ENCODE peak calls at places on chromosomes 4 and X, in eight cellular contexts. One of them, this sample, is unnamed.

GRCh38 chrX:104310084-104310483 is 55.4 kb upstream of the ESX1 start:
- DNase-seq in CD4-positive, alpha-beta memory T cell: no peak
- DNase-seq in psoas muscle: no peak
- DNase-seq in colonic mucosa: no peak
- DNase-seq in heart right ventricle: no peak
- DNase-seq in neural progenitor cell: no peak
- DNase-seq in lung: no peak
- DNase-seq in A549: no peak
- DNase-seq in this sample: peak

GRCh38 chr4:126495163-126495752 is 1137.5 kb upstream of the INTU start:
- DNase-seq in heart right ventricle: no peak
- DNase-seq in psoas muscle: no peak
- DNase-seq in CD4-positive, alpha-beta memory T cell: no peak
- DNase-seq in colonic mucosa: no peak
- DNase-seq in A549: no peak
- DNase-seq in neural progenitor cell: no peak
- DNase-seq in lung: no peak
- DNase-seq in this sample: no peak

GRCh38 chrX:40326186-40326965 is 228.6 kb upstream of the BCOR start:
- DNase-seq in CD4-positive, alpha-beta memory T cell: no peak
- DNase-seq in heart right ventricle: no peak
- DNase-seq in lung: no peak
- DNase-seq in colonic mucosa: no peak
- DNase-seq in psoas muscle: no peak
- DNase-seq in A549: no peak
- DNase-seq in neural progenitor cell: no peak
- DNase-seq in this sample: no peak

GRCh38 chr4:10866691-10867090 is 182.1 kb upstream of the CLNK start:
- DNase-seq in heart right ventricle: no peak
- DNase-seq in CD4-positive, alpha-beta memory T cell: no peak
- DNase-seq in lung: no peak
- DNase-seq in neural progenitor cell: no peak
- DNase-seq in A549: no peak
- DNase-seq in colonic mucosa: no peak
- DNase-seq in psoas muscle: no peak
- DNase-seq in this sample: no peak

GRCh38 chr4:22179124-22179874 is 230.7 kb upstream of the KCNIP4 start:
- DNase-seq in colonic mucosa: no peak
- DNase-seq in A549: no peak
- DNase-seq in heart right ventricle: no peak
- DNase-seq in lung: no peak
- DNase-seq in CD4-positive, alpha-beta memory T cell: no peak
- DNase-seq in neural progenitor cell: no peak
- DNase-seq in psoas muscle: no peak
- DNase-seq in this sample: no peak

GRCh38 chr4:8214091-8214490 is 15.0 kb downstream of the SH3TC1 start:
- DNase-seq in CD4-positive, alpha-beta memory T cell: no peak
- DNase-seq in heart right ventricle: no peak
- DNase-seq in neural progenitor cell: no peak
- DNase-seq in A549: no peak
- DNase-seq in psoas muscle: no peak
- DNase-seq in colonic mucosa: no peak
- DNase-seq in lung: no peak
- DNase-seq in this sample: no peak

GRCh38 chrX:136847874-136848273 is 32.7 kb downstream of the RBMX start:
- DNase-seq in colonic mucosa: no peak
- DNase-seq in neural progenitor cell: no peak
- DNase-seq in CD4-positive, alpha-beta memory T cell: no peak
- DNase-seq in A549: no peak
- DNase-seq in lung: no peak
- DNase-seq in psoas muscle: no peak
- DNase-seq in heart right ventricle: no peak
- DNase-seq in this sample: no peak

GRCh38 chrX:117969782-117970181 is 146.8 kb downstream of the KLHL13 start:
- DNase-seq in heart right ventricle: no peak
- DNase-seq in A549: no peak
- DNase-seq in lung: no peak
- DNase-seq in psoas muscle: no peak
- DNase-seq in colonic mucosa: no peak
- DNase-seq in CD4-positive, alpha-beta memory T cell: no peak
- DNase-seq in neural progenitor cell: no peak
- DNase-seq in this sample: no peak

GRCh38 chr4:115972967-115973366 is 859.5 kb upstream of the NDST4 start:
- DNase-seq in A549: no peak
- DNase-seq in lung: no peak
- DNase-seq in neural progenitor cell: peak
- DNase-seq in psoas muscle: no peak
- DNase-seq in CD4-positive, alpha-beta memory T cell: no peak
- DNase-seq in colonic mucosa: no peak
- DNase-seq in heart right ventricle: no peak
- DNase-seq in this sample: no peak

GRCh38 chr4:66572949-66573348 is 902.7 kb upstream of the EPHA5 start:
- DNase-seq in lung: no peak
- DNase-seq in heart right ventricle: no peak
- DNase-seq in neural progenitor cell: no peak
- DNase-seq in psoas muscle: no peak
- DNase-seq in A549: no peak
- DNase-seq in colonic mucosa: no peak
- DNase-seq in CD4-positive, alpha-beta memory T cell: no peak
- DNase-seq in this sample: no peak

GRCh38 chr4:133003169-133003568 is 145.9 kb upstream of the PCDH10 start:
- DNase-seq in lung: no peak
- DNase-seq in colonic mucosa: no peak
- DNase-seq in CD4-positive, alpha-beta memory T cell: no peak
- DNase-seq in psoas muscle: no peak
- DNase-seq in A549: no peak
- DNase-seq in heart right ventricle: no peak
- DNase-seq in neural progenitor cell: no peak
- DNase-seq in this sample: no peak

GRCh38 chrX:137651647-137652046 is 85.7 kb downstream of the ZIC3 start:
- DNase-seq in psoas muscle: no peak
- DNase-seq in CD4-positive, alpha-beta memory T cell: no peak
- DNase-seq in lung: no peak
- DNase-seq in A549: no peak
- DNase-seq in colonic mucosa: no peak
- DNase-seq in heart right ventricle: no peak
- DNase-seq in neural progenitor cell: no peak
- DNase-seq in this sample: no peak

GRCh38 chrX:323721-324628 is 5.4 kb upstream of the GTPBP6 start:
- DNase-seq in colonic mucosa: no peak
- DNase-seq in lung: no peak
- DNase-seq in neural progenitor cell: peak
- DNase-seq in A549: no peak
- DNase-seq in psoas muscle: peak
- DNase-seq in CD4-positive, alpha-beta memory T cell: peak
- DNase-seq in heart right ventricle: no peak
- DNase-seq in this sample: no peak

GRCh38 chr4:140012688-140013087 is 141.3 kb downstream of the MAML3 start:
- DNase-seq in colonic mucosa: peak
- DNase-seq in A549: peak
- DNase-seq in neural progenitor cell: peak
- DNase-seq in CD4-positive, alpha-beta memory T cell: peak
- DNase-seq in psoas muscle: peak
- DNase-seq in heart right ventricle: peak
- DNase-seq in lung: peak
- DNase-seq in this sample: peak

GRCh38 chr4:140014284-140014683 is 139.7 kb downstream of the MAML3 start:
- DNase-seq in psoas muscle: no peak
- DNase-seq in A549: no peak
- DNase-seq in CD4-positive, alpha-beta memory T cell: no peak
- DNase-seq in lung: no peak
- DNase-seq in colonic mucosa: no peak
- DNase-seq in neural progenitor cell: no peak
- DNase-seq in heart right ventricle: no peak
- DNase-seq in this sample: no peak

GRCh38 chr4:140018931-140019618 is 134.9 kb downstream of the MAML3 start:
- DNase-seq in neural progenitor cell: no peak
- DNase-seq in CD4-positive, alpha-beta memory T cell: no peak
- DNase-seq in A549: no peak
- DNase-seq in psoas muscle: no peak
- DNase-seq in lung: no peak
- DNase-seq in colonic mucosa: no peak
- DNase-seq in heart right ventricle: no peak
- DNase-seq in this sample: no peak

GRCh38 chr4:140013088-140013487 is 140.9 kb downstream of the MAML3 start:
- DNase-seq in colonic mucosa: no peak
- DNase-seq in CD4-positive, alpha-beta memory T cell: no peak
- DNase-seq in lung: no peak
- DNase-seq in neural progenitor cell: no peak
- DNase-seq in psoas muscle: no peak
- DNase-seq in A549: no peak
- DNase-seq in heart right ventricle: no peak
- DNase-seq in this sample: no peak
- H3K27ac ChIP-seq in colonic mucosa: no peak
- H3K27ac ChIP-seq in CD4-positive, alpha-beta memory T cell: no peak
- H3K27ac ChIP-seq in lung: no peak
- H3K27ac ChIP-seq in neural progenitor cell: no peak
- H3K27ac ChIP-seq in psoas muscle: no peak
- H3K27ac ChIP-seq in A549: peak
- H3K27ac ChIP-seq in heart right ventricle: no peak
- H3K27ac ChIP-seq in this sample: no peak

GRCh38 chrX:10062980-10063379 is 93.8 kb upstream of the CLCN4 start:
- DNase-seq in colonic mucosa: no peak
- DNase-seq in lung: no peak
- DNase-seq in neural progenitor cell: no peak
- DNase-seq in CD4-positive, alpha-beta memory T cell: no peak
- DNase-seq in heart right ventricle: no peak
- DNase-seq in psoas muscle: no peak
- DNase-seq in A549: no peak
- DNase-seq in this sample: no peak

GRCh38 chrX:10062352-10062751 is 94.4 kb upstream of the CLCN4 start:
- DNase-seq in colonic mucosa: no peak
- DNase-seq in heart right ventricle: no peak
- DNase-seq in neural progenitor cell: no peak
- DNase-seq in lung: no peak
- DNase-seq in A549: no peak
- DNase-seq in psoas muscle: no peak
- DNase-seq in CD4-positive, alpha-beta memory T cell: no peak
- DNase-seq in this sample: no peak

DNA sequence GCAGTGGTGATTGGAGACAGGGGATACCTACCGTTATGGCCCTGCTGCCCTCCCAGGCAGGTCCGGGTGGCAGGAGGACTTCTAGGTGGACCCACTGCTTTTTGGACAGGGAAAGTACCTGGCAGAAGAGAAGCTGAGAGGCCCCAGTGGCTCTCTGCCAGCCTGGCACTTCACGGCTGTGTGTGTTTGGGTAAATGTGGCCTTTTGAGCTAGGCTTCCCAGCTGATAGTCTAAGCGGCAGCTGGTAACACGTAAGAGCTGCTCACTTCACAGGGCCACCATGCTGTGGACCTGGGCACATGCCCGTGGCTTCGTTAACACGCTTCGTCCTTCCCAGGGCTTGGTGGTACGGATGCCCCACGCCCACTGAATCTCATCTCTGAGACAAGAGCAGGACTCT is 92.0 kb upstream of the CLCN4 start:
- DNase-seq in A549: no peak
- DNase-seq in heart right ventricle: no peak
- DNase-seq in lung: peak
- DNase-seq in CD4-positive, alpha-beta memory T cell: no peak
- DNase-seq in psoas muscle: no peak
- DNase-seq in colonic mucosa: no peak
- DNase-seq in neural progenitor cell: no peak
- DNase-seq in this sample: no peak
- H3K27ac ChIP-seq in A549: no peak
- H3K27ac ChIP-seq in heart right ventricle: no peak
- H3K27ac ChIP-seq in lung: peak
- H3K27ac ChIP-seq in CD4-positive, alpha-beta memory T cell: no peak
- H3K27ac ChIP-seq in psoas muscle: no peak
- H3K27ac ChIP-seq in colonic mucosa: no peak
- H3K27ac ChIP-seq in neural progenitor cell: no peak
- H3K27ac ChIP-seq in this sample: no peak

DNA sequence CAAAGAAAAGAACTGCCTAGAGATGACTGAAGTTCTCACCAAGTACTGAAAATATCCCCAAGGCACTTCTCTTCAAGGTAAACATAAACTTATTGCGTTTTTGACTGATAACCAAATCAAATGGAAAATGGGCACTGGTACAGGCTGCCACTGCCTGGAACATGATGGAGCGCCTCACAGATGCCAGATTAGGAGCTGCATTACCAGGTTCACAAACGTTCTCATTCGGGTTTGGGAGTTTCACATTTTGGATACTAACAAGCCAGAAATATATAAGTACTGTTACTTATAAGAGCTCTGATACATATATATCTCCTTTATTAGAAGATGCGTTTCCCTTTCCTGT is 141.2 kb downstream of the CBR4 start:
- DNase-seq in neural progenitor cell: no peak
- DNase-seq in CD4-positive, alpha-beta memory T cell: no peak
- DNase-seq in heart right ventricle: no peak
- DNase-seq in A549: no peak
- DNase-seq in lung: no peak
- DNase-seq in psoas muscle: no peak
- DNase-seq in colonic mucosa: no peak
- DNase-seq in this sample: no peak
- H3K27ac ChIP-seq in neural progenitor cell: no peak
- H3K27ac ChIP-seq in CD4-positive, alpha-beta memory T cell: no peak
- H3K27ac ChIP-seq in heart right ventricle: peak
- H3K27ac ChIP-seq in A549: no peak
- H3K27ac ChIP-seq in lung: no peak
- H3K27ac ChIP-seq in psoas muscle: no peak
- H3K27ac ChIP-seq in colonic mucosa: no peak
- H3K27ac ChIP-seq in this sample: no peak

GRCh38 chr4:176769519-176769918 is 23.2 kb downstream of the VEGFC start:
- DNase-seq in neural progenitor cell: no peak
- DNase-seq in psoas muscle: no peak
- DNase-seq in lung: no peak
- DNase-seq in heart right ventricle: no peak
- DNase-seq in CD4-positive, alpha-beta memory T cell: no peak
- DNase-seq in A549: no peak
- DNase-seq in colonic mucosa: no peak
- DNase-seq in this sample: no peak
- H3K27ac ChIP-seq in neural progenitor cell: no peak
- H3K27ac ChIP-seq in psoas muscle: peak
- H3K27ac ChIP-seq in lung: no peak
- H3K27ac ChIP-seq in heart right ventricle: no peak
- H3K27ac ChIP-seq in CD4-positive, alpha-beta memory T cell: no peak
- H3K27ac ChIP-seq in A549: peak
- H3K27ac ChIP-seq in colonic mucosa: no peak
- H3K27ac ChIP-seq in this sample: no peak